ENCODE peak calls at places on chromosome 20, in four cellular contexts. R, U, E and Q are unnamed samples.

GRCh38 chr20:62655291-62656204 is 13.2 kb downstream of the SLCO4A1 start:
- DNase-seq in U (no peak), E (no peak), R (no peak), Q (no peak)

GRCh38 chr20:45934046-45934586 is 367 bp upstream of the PCIF1 start:
- DNase-seq in R (peak; percentile 79), E (peak; percentile 57), U (peak; percentile 64), Q (no peak)

GRCh38 chr20:24862186-24862585 is 86.9 kb upstream of the CST7 start:
- DNase-seq in R (no peak), U (no peak), E (no peak), Q (no peak)

GRCh38 chr20:41599699-41600104 is 18.5 kb downstream of the CHD6 start:
- DNase-seq in E (no peak), R (no peak), U (no peak), Q (no peak)

GRCh38 chr20:6838181-6838826 is 70.8 kb downstream of the BMP2 start:
- DNase-seq in U (no peak), E (no peak), R (no peak), Q (no peak)

GRCh38 chr20:45011108-45011526 is 44.8 kb downstream of the STK4 start:
- DNase-seq in R (peak; percentile 41), E (no peak), U (peak; percentile 71), Q (peak; percentile 36)

GRCh38 chr20:6819599-6819998 is 52.1 kb downstream of the BMP2 start:
- DNase-seq in U (peak; percentile 7), E (no peak), R (no peak), Q (no peak)

GRCh38 chr20:63344616-63345327 is 16.4 kb downstream of the CHRNA4 start:
- DNase-seq in E (no peak), R (no peak), U (no peak), Q (no peak)

GRCh38 chr20:7841967-7842301 is 98.3 kb downstream of the HAO1 start:
- DNase-seq in U (peak; percentile 78), R (no peak), E (peak; percentile 25), Q (no peak)

GRCh38 chr20:50267041-50267865 is 76.6 kb downstream of the CEBPB start:
- DNase-seq in E (no peak), R (peak; percentile 64), U (no peak), Q (no peak)

GRCh38 chr20:31721408-31722332 is 998 bp downstream of the BCL2L1 start:
- DNase-seq in R (peak; percentile 44), U (no peak), E (no peak), Q (no peak)

GRCh38 chr20:39070484-39071231 is 108.5 kb downstream of the DHX35 start:
- DNase-seq in U (no peak), R (no peak), E (no peak), Q (no peak)

GRCh38 chr20:62511915-62512610 is 36.3 kb upstream of the GATA5 start:
- DNase-seq in E (no peak), R (no peak), U (no peak), Q (no peak)

GRCh38 chr20:38021373-38021772 is 11.9 kb downstream of the TTI1 start:
- DNase-seq in R (no peak), U (peak; percentile 64), E (no peak), Q (no peak)

GRCh38 chr20:38573381-38573780 is 7.6 kb upstream of the ADIG start:
- DNase-seq in U (no peak), E (no peak), R (no peak), Q (no peak)

GRCh38 chr20:9052136-9052535 is 16.8 kb upstream of the PLCB4 start:
- DNase-seq in E (no peak), U (no peak), R (no peak), Q (no peak)

GRCh38 chr20:6582449-6582848 is 185.0 kb upstream of the BMP2 start:
- DNase-seq in R (no peak), E (no peak), U (no peak), Q (no peak)

GRCh38 chr20:1389703-1390385 is 3.0 kb downstream of the FKBP1A start:
- DNase-seq in U (no peak), E (no peak), R (no peak), Q (no peak)

GRCh38 chr20:38790210-38791053 is 15.1 kb upstream of the PPP1R16B start:
- DNase-seq in E (no peak), U (peak; percentile 9), R (peak; percentile 68), Q (no peak)

GRCh38 chr20:62305765-62306431 is 3.1 kb downstream of the ADRM1 start:
- DNase-seq in E (no peak), R (no peak), U (no peak), Q (no peak)

GRCh38 chr20:48143435-48144081 is 358.3 kb upstream of the SULF2 start:
- DNase-seq in U (no peak), E (no peak), R (no peak), Q (no peak)

GRCh38 chr20:11675920-11676617 is 241.6 kb upstream of the BTBD3 start:
- DNase-seq in U (no peak), E (no peak), R (no peak), Q (no peak)
- H2BK12ac ChIP-seq in U (no peak overlapping the region), E (no peak overlapping the region), R (no peak overlapping the region), Q (no peak overlapping the region)

DNA sequence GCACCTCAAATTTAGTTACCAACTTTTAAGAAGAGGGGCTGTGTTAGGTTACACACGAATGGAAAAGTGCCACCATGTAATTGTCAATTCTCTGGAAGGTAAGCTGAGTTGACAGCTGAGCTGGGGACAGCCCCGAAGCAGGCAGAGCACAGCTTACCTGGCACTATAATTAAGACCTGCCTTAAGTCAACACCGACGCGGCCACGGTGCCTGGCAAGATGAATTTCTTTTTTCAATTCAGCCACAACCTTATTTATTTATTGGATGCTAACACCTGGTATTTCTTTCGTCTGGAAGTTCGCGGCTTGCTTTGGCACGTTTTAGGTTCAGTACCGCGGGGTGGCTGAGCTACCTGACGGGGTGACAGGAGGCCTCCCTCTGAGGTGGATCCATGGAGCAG is 40.6 kb upstream of the NFATC2 start:
- DNase-seq in E (no peak), U (no peak), R (no peak), Q (no peak)
- H2BK120ac ChIP-seq in E (no peak overlapping the region), U (no peak overlapping the region), R (no peak overlapping the region), Q (no peak overlapping the region)

GRCh38 chr20:58293453-58293852 is 16.1 kb upstream of the RAB22A start:
- DNase-seq in U (no peak), R (peak; percentile 46), E (no peak), Q (peak; percentile 29)
- H2BK5ac ChIP-seq in U (no peak overlapping the region), R (no peak overlapping the region), E (no peak overlapping the region), Q (no peak overlapping the region)

GRCh38 chr20:10667560-10668167 is 6.1 kb downstream of the JAG1 start:
- DNase-seq in R (no peak), U (no peak), E (no peak), Q (peak; percentile 73)

GRCh38 chr20:10665791-10666190 is 8.0 kb downstream of the JAG1 start:
- DNase-seq in R (peak; percentile 51), U (no peak), E (no peak), Q (no peak)

GRCh38 chr20:10668677-10669368 is 5.0 kb downstream of the JAG1 start:
- DNase-seq in U (no peak), R (no peak), E (no peak), Q (no peak)

GRCh38 chr20:10666221-10667076 is 7.3 kb downstream of the JAG1 start:
- DNase-seq in R (peak; percentile 25), E (no peak), U (no peak), Q (no peak)

GRCh38 chr20:10667077-10667401 is 6.8 kb downstream of the JAG1 start:
- DNase-seq in E (no peak), U (no peak), R (no peak), Q (no peak)
- H2BK12ac ChIP-seq in E (no peak overlapping the region), U (no peak overlapping the region), R (no peak overlapping the region), Q (no peak overlapping the region)

GRCh38 chr20:21019831-21020655 is 86.1 kb downstream of the LINC00237 start:
- DNase-seq in E (no peak), R (no peak), U (no peak), Q (peak; percentile 50)
- H2BK120ac ChIP-seq in E (no peak overlapping the region), R (no peak overlapping the region), U (no peak overlapping the region), Q (no peak overlapping the region)

GRCh38 chr20:61045091-61045490 is 207.0 kb upstream of the CDH4 start:
- DNase-seq in R (no peak), U (no peak), E (no peak), Q (no peak)
- H2BK5ac ChIP-seq in R (no peak overlapping the region), U (no peak overlapping the region), E (no peak overlapping the region), Q (no peak overlapping the region)

GRCh38 chr20:51315390-51315789 is 227.1 kb downstream of the NFATC2 start:
- DNase-seq in R (no peak), E (no peak), U (no peak), Q (no peak)

GRCh38 chr20:51313275-51313898 is 229.1 kb downstream of the NFATC2 start:
- DNase-seq in U (no peak), E (no peak), R (no peak), Q (no peak)

GRCh38 chr20:51311636-51312479 is 230.7 kb downstream of the NFATC2 start:
- DNase-seq in R (peak; percentile 78), U (peak; percentile 67), E (peak; percentile 63), Q (no peak)

GRCh38 chr20:51310216-51310615 is 232.3 kb downstream of the NFATC2 start:
- DNase-seq in E (no peak), R (no peak), U (peak; percentile 42), Q (no peak)

GRCh38 chr20:51312480-51312783 is 230.1 kb downstream of the NFATC2 start:
- DNase-seq in R (peak; percentile 54), E (no peak), U (no peak), Q (no peak)
- H2BK12ac ChIP-seq in R (no peak overlapping the region), E (no peak overlapping the region), U (no peak overlapping the region), Q (no peak overlapping the region)

DNA sequence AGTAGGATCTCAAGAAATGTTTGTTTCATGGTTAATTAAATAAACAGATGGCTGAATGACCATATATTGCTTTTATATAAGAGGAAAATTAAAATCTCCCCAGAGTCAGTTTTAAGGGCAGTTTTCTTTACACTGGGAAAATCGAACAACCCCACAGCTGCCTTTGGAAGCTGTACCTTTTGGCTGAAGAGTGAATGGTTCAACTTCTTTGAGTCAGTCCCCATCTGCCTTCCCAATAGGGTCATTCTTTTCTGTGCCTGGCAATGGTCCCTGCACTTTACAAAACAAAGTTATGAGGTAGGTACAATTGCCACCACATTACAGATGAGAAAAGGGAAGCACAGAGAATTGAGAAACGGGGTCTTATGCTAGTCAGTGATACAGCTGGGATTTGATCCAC is 39.5 kb downstream of the TSHZ2 start:
- DNase-seq in R (no peak), E (no peak), U (no peak), Q (no peak)
- H2BK120ac ChIP-seq in R (no peak overlapping the region), E (no peak overlapping the region), U (no peak overlapping the region), Q (no peak overlapping the region)

DNA sequence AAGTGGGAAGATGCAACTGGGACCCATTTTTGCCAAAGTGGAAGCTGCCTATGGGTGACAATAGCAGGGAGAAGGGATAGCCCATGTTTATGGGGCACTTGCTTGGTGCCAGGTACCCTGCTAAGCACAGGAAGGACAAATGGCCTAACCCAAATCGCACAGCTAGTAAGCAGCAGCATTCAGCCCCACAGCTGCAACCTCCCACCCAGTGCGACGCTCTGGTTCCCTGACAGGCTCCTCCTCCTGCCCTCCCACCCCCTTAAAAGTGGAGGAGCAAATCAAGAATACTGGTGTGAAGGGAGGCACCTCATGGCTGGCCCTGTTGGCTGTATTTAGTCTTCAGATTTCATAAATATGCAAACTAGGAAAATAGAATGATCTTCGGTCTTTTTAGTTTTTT is 76.2 kb downstream of the RIN2 start:
- DNase-seq in U (no peak), R (no peak), E (no peak), Q (no peak)
- H2BK5ac ChIP-seq in U (no peak overlapping the region), R (no peak overlapping the region), E (no peak overlapping the region), Q (no peak overlapping the region)